ENCODE peak calls at places on chromosomes 5 and 9, in ten cellular contexts. E is IMR-90; D is dermis microvascular lymphatic vessel endothelial cell; B is anterior cingulate cortex; L is activated T-cell treated with anti-CD3 and anti-CD28 coated beads, Interleukin-2, amount 50 U/mL, for 1 hour; R is stimulated activated CD4-positive, alpha-beta T cell treated with anti-CD3 and anti-CD28 coated beads, TNF-alpha, amount 100 ng/mL, for 48 hours; C is SK-MEL-5; N is cardiac fibroblast; P is nephron progenitor cell; J is NCI-H1417. W is an unnamed sample.

GRCh38 chr9:134371731-134372130 is 45.5 kb downstream of the RXRA start:
- DNase-seq in E (no peak), D (no peak), B (peak), L (no peak), R (no peak), C (no peak), N (no peak), P (no peak), J (no peak), W (no peak)

GRCh38 chr5:160181965-160182622 is 47.2 kb upstream of the FABP6 start:
- DNase-seq in E (no peak), D (no peak), B (no peak), L (no peak), R (no peak), C (no peak), N (peak), P (no peak), J (no peak), W (no peak)

GRCh38 chr5:159341914-159342313 is 11.6 kb upstream of the IL12B start:
- DNase-seq in E (peak), D (peak), B (no peak), L (peak), R (peak), C (peak), N (peak), P (no peak), J (no peak), W (no peak)

GRCh38 chr5:141149812-141150211 is at the start of gene PCDHB6:
- DNase-seq in E (peak), D (peak), B (no peak), L (no peak), R (no peak), C (peak), N (peak), P (no peak), J (no peak), W (peak)

GRCh38 chr9:129235931-129236331 is 57.9 kb upstream of the IER5L start:
- DNase-seq in E (no peak), D (no peak), B (no peak), L (peak), R (peak), C (no peak), N (no peak), P (no peak), J (no peak), W (no peak)

GRCh38 chr5:9557696-9558095 is 11.8 kb upstream of the SEMA5A start:
- DNase-seq in E (peak), D (no peak), B (no peak), L (no peak), R (no peak), C (no peak), N (peak), P (no peak), J (no peak), W (no peak)

GRCh38 chr5:136374003-136374402 is 8.7 kb upstream of the TRPC7 start:
- DNase-seq in E (peak), D (no peak), B (no peak), L (no peak), R (no peak), C (peak), N (peak), P (no peak), J (no peak), W (no peak)

GRCh38 chr5:39447968-39448367 is 23.2 kb upstream of the DAB2 start:
- DNase-seq in E (peak), D (no peak), B (no peak), L (no peak), R (no peak), C (no peak), N (peak), P (no peak), J (no peak), W (no peak)

GRCh38 chr5:159263569-159263905 is 447 bp downstream of the UBLCP1 start:
- DNase-seq in E (no peak), D (no peak), B (no peak), L (no peak), R (no peak), C (no peak), N (no peak), P (no peak), J (no peak), W (no peak)

GRCh38 chr5:115313632-115314031 is 17.2 kb upstream of the CCDC112 start:
- DNase-seq in E (no peak), D (no peak), B (no peak), L (no peak), R (no peak), C (no peak), N (no peak), P (no peak), J (no peak), W (no peak)

GRCh38 chr9:37920471-37921167 is 16.7 kb upstream of the SLC25A51 start:
- DNase-seq in E (no peak), D (no peak), B (no peak), L (no peak), R (no peak), C (peak), N (no peak), P (peak), J (no peak), W (no peak)